ENCODE peak calls at places on chromosomes 2 and 18, in four cellular contexts. V, Q, R and W are unnamed samples.

GRCh38 chr2:240643093-240643810 is 18.0 kb downstream of the GPR35 start:
- DNase-seq in V (no peak), Q (no peak), R (peak), W (peak)

GRCh38 chr2:147227313-147227712 is 617.5 kb upstream of the ACVR2A start:
- DNase-seq in V (no peak), Q (no peak), R (no peak), W (no peak)

GRCh38 chr2:104944495-104944894 is 90.6 kb downstream of the POU3F3 start:
- DNase-seq in V (peak), Q (peak), R (no peak), W (no peak)

GRCh38 chr2:75186829-75187228 is 12.5 kb downstream of the TACR1 start:
- DNase-seq in V (peak), Q (no peak), R (no peak), W (no peak)

GRCh38 chr2:122514451-122514996 is 759.1 kb downstream of the TSN start:
- DNase-seq in V (peak), Q (peak), R (no peak), W (no peak)

GRCh38 chr2:171858397-171858958 is 35.6 kb downstream of the SLC25A12 start:
- DNase-seq in V (peak), Q (no peak), R (no peak), W (no peak)

GRCh38 chr18:79395761-79396404 is at the start of gene NFATC1:
- DNase-seq in V (peak), Q (peak), R (peak), W (no peak)

GRCh38 chr2:165161510-165161909 is 42.3 kb downstream of the SCN3A start:
- DNase-seq in V (peak), Q (peak), R (no peak), W (no peak)

GRCh38 chr18:46301081-46301480 is 196.9 kb downstream of the HAUS1 start:
- DNase-seq in V (no peak), Q (no peak), R (no peak), W (no peak)

GRCh38 chr2:2152451-2152850 is 178.6 kb downstream of the MYT1L start:
- DNase-seq in V (no peak), Q (no peak), R (no peak), W (no peak)

GRCh38 chr18:23354625-23355024 is 98.5 kb upstream of the RIOK3 start:
- DNase-seq in V (peak), Q (peak), R (no peak), W (no peak)

GRCh38 chr2:172906401-172906811 is 169.2 kb upstream of the MAP3K20 start:
- DNase-seq in V (no peak), Q (no peak), R (no peak), W (no peak)

GRCh38 chr2:39631715-39632114 is 34.0 kb upstream of the TMEM178A start:
- DNase-seq in V (peak), Q (no peak), R (no peak), W (no peak)

GRCh38 chr18:11695736-11696135 is 6.7 kb downstream of the GNAL start:
- DNase-seq in V (no peak), Q (no peak), R (no peak), W (no peak)